ENCODE peak calls at places on chromosomes 12 and 14, in eight cellular contexts. One of them, this sample, is unnamed.
A peak's percentile ranks its signal among the peaks of the same experiment; 100 is the strongest.

GRCh38 chr14:21267431-21267845 is 1.8 kb downstream of the HNRNPC start:
- DNase-seq in adrenal gland: no peak
- DNase-seq in HCT116: no peak
- DNase-seq in NB4: peak; percentile 40
- DNase-seq in A549: no peak
- DNase-seq in upper lobe of left lung: no peak
- DNase-seq in lower leg skin: no peak
- DNase-seq in heart left ventricle: no peak
- DNase-seq in this sample: no peak

GRCh38 chr14:103332143-103332919 is 1.7 kb upstream of the EIF5 start:
- DNase-seq in upper lobe of left lung: peak; percentile 32
- DNase-seq in NB4: peak; percentile 62
- DNase-seq in heart left ventricle: no peak
- DNase-seq in A549: peak; percentile 29
- DNase-seq in lower leg skin: peak; percentile 82
- DNase-seq in adrenal gland: no peak
- DNase-seq in HCT116: no peak
- DNase-seq in this sample: no peak

GRCh38 chr12:91432079-91432478 is 249.5 kb upstream of the DCN start:
- DNase-seq in A549: no peak
- DNase-seq in adrenal gland: no peak
- DNase-seq in upper lobe of left lung: no peak
- DNase-seq in lower leg skin: no peak
- DNase-seq in HCT116: no peak
- DNase-seq in NB4: no peak
- DNase-seq in heart left ventricle: no peak
- DNase-seq in this sample: no peak

GRCh38 chr14:33908540-33909223 is 42.2 kb downstream of the EGLN3 start:
- DNase-seq in HCT116: no peak
- DNase-seq in heart left ventricle: no peak
- DNase-seq in A549: peak; percentile 7
- DNase-seq in NB4: peak; percentile 3
- DNase-seq in lower leg skin: no peak
- DNase-seq in upper lobe of left lung: no peak
- DNase-seq in adrenal gland: no peak
- DNase-seq in this sample: no peak

GRCh38 chr12:92608418-92609091 is 94.2 kb upstream of the PLEKHG7 start:
- DNase-seq in HCT116: peak; percentile 33
- DNase-seq in NB4: peak; percentile 54
- DNase-seq in adrenal gland: no peak
- DNase-seq in heart left ventricle: no peak
- DNase-seq in upper lobe of left lung: no peak
- DNase-seq in lower leg skin: no peak
- DNase-seq in A549: peak; percentile 76
- DNase-seq in this sample: no peak

GRCh38 chr12:107514887-107515445 is 170.6 kb upstream of the PWP1 start:
- DNase-seq in NB4: peak; percentile 75
- DNase-seq in upper lobe of left lung: no peak
- DNase-seq in lower leg skin: no peak
- DNase-seq in HCT116: no peak
- DNase-seq in adrenal gland: no peak
- DNase-seq in heart left ventricle: no peak
- DNase-seq in A549: peak; percentile 72
- DNase-seq in this sample: peak; percentile 40

GRCh38 chr14:32336702-32337101 is 7.6 kb downstream of the AKAP6 start:
- DNase-seq in A549: no peak
- DNase-seq in upper lobe of left lung: no peak
- DNase-seq in NB4: no peak
- DNase-seq in heart left ventricle: no peak
- DNase-seq in HCT116: no peak
- DNase-seq in lower leg skin: no peak
- DNase-seq in adrenal gland: no peak
- DNase-seq in this sample: no peak

GRCh38 chr12:111469406-111469805 is 63.7 kb downstream of the SH2B3 start:
- DNase-seq in lower leg skin: no peak
- DNase-seq in A549: no peak
- DNase-seq in adrenal gland: no peak
- DNase-seq in heart left ventricle: no peak
- DNase-seq in upper lobe of left lung: no peak
- DNase-seq in HCT116: no peak
- DNase-seq in NB4: no peak
- DNase-seq in this sample: no peak

GRCh38 chr12:3770891-3771290 is 18.0 kb upstream of the CRACR2A start:
- DNase-seq in heart left ventricle: no peak
- DNase-seq in A549: peak; percentile 49
- DNase-seq in NB4: no peak
- DNase-seq in lower leg skin: no peak
- DNase-seq in adrenal gland: no peak
- DNase-seq in upper lobe of left lung: no peak
- DNase-seq in HCT116: no peak
- DNase-seq in this sample: no peak

GRCh38 chr12:90514325-90514724 is 440.7 kb downstream of the CCER1 start:
- DNase-seq in upper lobe of left lung: no peak
- DNase-seq in adrenal gland: no peak
- DNase-seq in NB4: no peak
- DNase-seq in heart left ventricle: no peak
- DNase-seq in A549: no peak
- DNase-seq in HCT116: no peak
- DNase-seq in lower leg skin: no peak
- DNase-seq in this sample: no peak

GRCh38 chr14:105137481-105138020 is 31.0 kb downstream of the JAG2 start:
- DNase-seq in heart left ventricle: no peak
- DNase-seq in upper lobe of left lung: no peak
- DNase-seq in lower leg skin: peak; percentile 72
- DNase-seq in HCT116: no peak
- DNase-seq in adrenal gland: no peak
- DNase-seq in NB4: no peak
- DNase-seq in A549: no peak
- DNase-seq in this sample: no peak

GRCh38 chr12:1840981-1841425 is 20.6 kb downstream of the LRTM2 start:
- DNase-seq in upper lobe of left lung: no peak
- DNase-seq in heart left ventricle: no peak
- DNase-seq in HCT116: no peak
- DNase-seq in lower leg skin: no peak
- DNase-seq in NB4: no peak
- DNase-seq in A549: no peak
- DNase-seq in adrenal gland: no peak
- DNase-seq in this sample: no peak

GRCh38 chr14:50882932-50883826 is 11.3 kb downstream of the ABHD12B start:
- DNase-seq in upper lobe of left lung: no peak
- DNase-seq in lower leg skin: no peak
- DNase-seq in NB4: no peak
- DNase-seq in heart left ventricle: no peak
- DNase-seq in A549: no peak
- DNase-seq in HCT116: no peak
- DNase-seq in adrenal gland: no peak
- DNase-seq in this sample: no peak

GRCh38 chr14:22600027-22600426 is 1.9 kb downstream of the ABHD4 start:
- DNase-seq in heart left ventricle: no peak
- DNase-seq in NB4: no peak
- DNase-seq in upper lobe of left lung: no peak
- DNase-seq in A549: no peak
- DNase-seq in HCT116: no peak
- DNase-seq in adrenal gland: no peak
- DNase-seq in lower leg skin: no peak
- DNase-seq in this sample: no peak

GRCh38 chr12:44159211-44159610 is 323.3 kb downstream of the TMEM117 start:
- DNase-seq in heart left ventricle: no peak
- DNase-seq in lower leg skin: no peak
- DNase-seq in upper lobe of left lung: no peak
- DNase-seq in A549: no peak
- DNase-seq in adrenal gland: no peak
- DNase-seq in NB4: no peak
- DNase-seq in HCT116: no peak
- DNase-seq in this sample: no peak

GRCh38 chr12:4780624-4781023 is 60.4 kb downstream of the GALNT8 start:
- DNase-seq in NB4: no peak
- DNase-seq in lower leg skin: no peak
- DNase-seq in A549: no peak
- DNase-seq in adrenal gland: no peak
- DNase-seq in heart left ventricle: no peak
- DNase-seq in upper lobe of left lung: no peak
- DNase-seq in HCT116: no peak
- DNase-seq in this sample: no peak

GRCh38 chr14:89304972-89305703 is 111.9 kb downstream of the FOXN3 start:
- DNase-seq in adrenal gland: peak; percentile 68
- DNase-seq in lower leg skin: no peak
- DNase-seq in upper lobe of left lung: peak; percentile 28
- DNase-seq in A549: no peak
- DNase-seq in NB4: peak; percentile 30
- DNase-seq in HCT116: no peak
- DNase-seq in heart left ventricle: peak; percentile 37
- DNase-seq in this sample: no peak

GRCh38 chr12:110796952-110797351 is 49.8 kb upstream of the CCDC63 start:
- DNase-seq in A549: no peak
- DNase-seq in adrenal gland: no peak
- DNase-seq in heart left ventricle: no peak
- DNase-seq in HCT116: peak; percentile 40
- DNase-seq in lower leg skin: no peak
- DNase-seq in upper lobe of left lung: no peak
- DNase-seq in NB4: no peak
- DNase-seq in this sample: peak; percentile 21

GRCh38 chr14:29587046-29587445 is 340.6 kb downstream of the PRKD1 start:
- DNase-seq in NB4: no peak
- DNase-seq in A549: no peak
- DNase-seq in heart left ventricle: no peak
- DNase-seq in upper lobe of left lung: no peak
- DNase-seq in HCT116: no peak
- DNase-seq in lower leg skin: no peak
- DNase-seq in adrenal gland: no peak
- DNase-seq in this sample: no peak

GRCh38 chr12:6691473-6691872 is 2.3 kb upstream of the ZNF384 start:
- DNase-seq in A549: no peak
- DNase-seq in HCT116: no peak
- DNase-seq in heart left ventricle: no peak
- DNase-seq in NB4: peak; percentile 69
- DNase-seq in adrenal gland: no peak
- DNase-seq in upper lobe of left lung: peak; percentile 60
- DNase-seq in lower leg skin: no peak
- DNase-seq in this sample: no peak

GRCh38 chr12:727321-727720 is 25.1 kb upstream of the WNK1 start:
- DNase-seq in adrenal gland: peak; percentile 34
- DNase-seq in A549: no peak
- DNase-seq in upper lobe of left lung: no peak
- DNase-seq in HCT116: no peak
- DNase-seq in NB4: no peak
- DNase-seq in heart left ventricle: no peak
- DNase-seq in lower leg skin: no peak
- DNase-seq in this sample: peak; percentile 49
- TF ChIP-seq POLR2A in adrenal gland: no peak
- TF ChIP-seq POLR2A in A549: no peak
- TF ChIP-seq POLR2A in upper lobe of left lung: no peak
- TF ChIP-seq POLR2A in HCT116: no peak
- TF ChIP-seq POLR2A in NB4: no peak
- TF ChIP-seq POLR2A in heart left ventricle: no peak
- TF ChIP-seq POLR2A in lower leg skin: no peak
- TF ChIP-seq POLR2A in this sample: no peak

GRCh38 chr12:46265102-46265501 is 3.7 kb downstream of the SLC38A1 start:
- DNase-seq in adrenal gland: no peak
- DNase-seq in A549: no peak
- DNase-seq in heart left ventricle: no peak
- DNase-seq in upper lobe of left lung: no peak
- DNase-seq in HCT116: no peak
- DNase-seq in NB4: no peak
- DNase-seq in lower leg skin: no peak
- DNase-seq in this sample: no peak

GRCh38 chr12:46266869-46267617 is 1.8 kb downstream of the SLC38A1 start:
- DNase-seq in HCT116: no peak
- DNase-seq in lower leg skin: peak; percentile 92
- DNase-seq in heart left ventricle: peak; percentile 46
- DNase-seq in NB4: peak; percentile 74
- DNase-seq in upper lobe of left lung: peak; percentile 76
- DNase-seq in adrenal gland: peak; percentile 49
- DNase-seq in A549: peak; percentile 64
- DNase-seq in this sample: no peak

GRCh38 chr12:46265734-46266133 is 3.1 kb downstream of the SLC38A1 start:
- DNase-seq in adrenal gland: no peak
- DNase-seq in A549: no peak
- DNase-seq in NB4: no peak
- DNase-seq in upper lobe of left lung: no peak
- DNase-seq in lower leg skin: no peak
- DNase-seq in heart left ventricle: no peak
- DNase-seq in HCT116: no peak
- DNase-seq in this sample: no peak

GRCh38 chr12:46267618-46268348 is 1.1 kb downstream of the SLC38A1 start:
- DNase-seq in lower leg skin: peak; percentile 88
- DNase-seq in heart left ventricle: no peak
- DNase-seq in upper lobe of left lung: peak; percentile 28
- DNase-seq in NB4: peak; percentile 59
- DNase-seq in A549: peak; percentile 34
- DNase-seq in adrenal gland: peak; percentile 29
- DNase-seq in HCT116: no peak
- DNase-seq in this sample: no peak

GRCh38 chr12:46266382-46266791 is 2.5 kb downstream of the SLC38A1 start:
- DNase-seq in upper lobe of left lung: no peak
- DNase-seq in HCT116: no peak
- DNase-seq in A549: peak; percentile 46
- DNase-seq in NB4: peak; percentile 52
- DNase-seq in heart left ventricle: no peak
- DNase-seq in lower leg skin: no peak
- DNase-seq in adrenal gland: no peak
- DNase-seq in this sample: no peak
- TF ChIP-seq POLR2A in upper lobe of left lung: no peak
- TF ChIP-seq POLR2A in HCT116: no peak
- TF ChIP-seq POLR2A in A549: no peak
- TF ChIP-seq POLR2A in NB4: no peak
- TF ChIP-seq POLR2A in heart left ventricle: no peak
- TF ChIP-seq POLR2A in lower leg skin: no peak
- TF ChIP-seq POLR2A in adrenal gland: no peak
- TF ChIP-seq POLR2A in this sample: no peak

GRCh38 chr14:68112456-68112855 is 292.9 kb downstream of the RAD51B start:
- DNase-seq in upper lobe of left lung: no peak
- DNase-seq in NB4: no peak
- DNase-seq in A549: no peak
- DNase-seq in HCT116: no peak
- DNase-seq in lower leg skin: no peak
- DNase-seq in heart left ventricle: no peak
- DNase-seq in adrenal gland: no peak
- DNase-seq in this sample: no peak
- TF ChIP-seq POLR2A in upper lobe of left lung: no peak
- TF ChIP-seq POLR2A in NB4: no peak
- TF ChIP-seq POLR2A in A549: no peak
- TF ChIP-seq POLR2A in HCT116: no peak
- TF ChIP-seq POLR2A in lower leg skin: no peak
- TF ChIP-seq POLR2A in heart left ventricle: no peak
- TF ChIP-seq POLR2A in adrenal gland: no peak
- TF ChIP-seq POLR2A in this sample: no peak

DNA sequence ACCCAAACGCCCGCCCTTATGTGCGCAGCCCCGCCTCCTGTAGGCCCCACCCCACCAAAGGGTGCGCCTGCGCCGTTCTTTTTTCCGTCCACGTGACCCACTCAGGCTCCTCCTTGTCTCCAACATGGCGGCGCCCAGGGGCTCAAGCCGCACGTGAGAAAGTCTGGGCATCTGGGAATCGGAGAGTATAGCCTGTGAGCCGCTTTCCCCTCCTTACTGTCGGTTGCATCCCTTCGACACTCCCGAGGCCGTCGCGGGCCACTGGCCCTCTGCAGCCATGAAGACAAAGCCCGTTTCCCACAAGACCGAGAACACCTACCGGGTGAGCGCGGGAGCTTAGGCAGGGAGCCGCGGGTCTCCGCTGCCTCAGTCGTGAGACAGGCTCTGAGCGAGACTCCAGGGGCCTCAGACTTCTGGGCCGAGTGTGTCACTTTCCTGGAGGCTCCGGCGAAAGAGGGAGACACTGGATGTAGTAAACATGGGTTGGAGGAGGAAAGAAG is at the start of gene UTP20:
- DNase-seq in heart left ventricle: peak; percentile 92
- DNase-seq in upper lobe of left lung: peak; percentile 92
- DNase-seq in lower leg skin: peak; percentile 99
- DNase-seq in A549: peak; percentile 92
- DNase-seq in NB4: peak; percentile 94
- DNase-seq in adrenal gland: peak; percentile 95
- DNase-seq in HCT116: peak; percentile 79
- DNase-seq in this sample: peak; percentile 60
- TF ChIP-seq POLR2A in heart left ventricle: no peak
- TF ChIP-seq POLR2A in upper lobe of left lung: no peak
- TF ChIP-seq POLR2A in lower leg skin: no peak
- TF ChIP-seq POLR2A in A549: peak; percentile 80
- TF ChIP-seq POLR2A in NB4: peak; percentile 37
- TF ChIP-seq POLR2A in adrenal gland: no peak
- TF ChIP-seq POLR2A in HCT116: peak; percentile 61
- TF ChIP-seq POLR2A in this sample: peak; percentile 49

This sample was measured in H54.